ENCODE peak calls at places on chromosome 16, in six cellular contexts. One of them, this sample, is unnamed.
A peak's percentile ranks its signal among the peaks of the same experiment; 100 is the strongest.

GRCh38 chr16:74650966-74651567 is 15.6 kb downstream of the RFWD3 start:
- DNase-seq in CD8-positive, alpha-beta memory T cell: no peak
- DNase-seq in MM.1S: no peak
- DNase-seq in small intestine: no peak
- DNase-seq in upper lobe of right lung: no peak
- DNase-seq in breast epithelium: no peak
- DNase-seq in this sample: no peak

GRCh38 chr16:75265911-75266701 is 14.7 kb upstream of the BCAR1 start:
- DNase-seq in CD8-positive, alpha-beta memory T cell: no peak
- DNase-seq in MM.1S: no peak
- DNase-seq in small intestine: peak; percentile 48
- DNase-seq in upper lobe of right lung: peak; percentile 91
- DNase-seq in breast epithelium: peak; percentile 78
- DNase-seq in this sample: no peak

GRCh38 chr16:30997887-30998711 is 12.3 kb downstream of the STX1B start:
- DNase-seq in CD8-positive, alpha-beta memory T cell: no peak
- DNase-seq in MM.1S: no peak
- DNase-seq in small intestine: no peak
- DNase-seq in upper lobe of right lung: no peak
- DNase-seq in breast epithelium: no peak
- DNase-seq in this sample: no peak

GRCh38 chr16:78519896-78520295 is 420.4 kb downstream of the WWOX start:
- DNase-seq in CD8-positive, alpha-beta memory T cell: no peak
- DNase-seq in MM.1S: no peak
- DNase-seq in small intestine: no peak
- DNase-seq in upper lobe of right lung: no peak
- DNase-seq in breast epithelium: no peak
- DNase-seq in this sample: no peak

GRCh38 chr16:74487634-74488495 is 66.6 kb upstream of the CLEC18B start:
- DNase-seq in CD8-positive, alpha-beta memory T cell: no peak
- DNase-seq in MM.1S: no peak
- DNase-seq in small intestine: no peak
- DNase-seq in upper lobe of right lung: no peak
- DNase-seq in breast epithelium: no peak
- DNase-seq in this sample: no peak

GRCh38 chr16:11007714-11008240 is 63.4 kb downstream of the CLEC16A start:
- DNase-seq in CD8-positive, alpha-beta memory T cell: no peak
- DNase-seq in MM.1S: no peak
- DNase-seq in small intestine: no peak
- DNase-seq in upper lobe of right lung: no peak
- DNase-seq in breast epithelium: no peak
- DNase-seq in this sample: no peak

GRCh38 chr16:47965439-47965838 is 190.4 kb downstream of the ABCC12 start:
- DNase-seq in CD8-positive, alpha-beta memory T cell: no peak
- DNase-seq in MM.1S: no peak
- DNase-seq in small intestine: no peak
- DNase-seq in upper lobe of right lung: no peak
- DNase-seq in breast epithelium: no peak
- DNase-seq in this sample: no peak

GRCh38 chr16:27572711-27573110 is 22.8 kb downstream of the KATNIP start:
- DNase-seq in CD8-positive, alpha-beta memory T cell: no peak
- DNase-seq in MM.1S: no peak
- DNase-seq in small intestine: no peak
- DNase-seq in upper lobe of right lung: no peak
- DNase-seq in breast epithelium: no peak
- DNase-seq in this sample: no peak

GRCh38 chr16:57516773-57517172 is 19.6 kb downstream of the CCDC102A start:
- DNase-seq in CD8-positive, alpha-beta memory T cell: no peak
- DNase-seq in MM.1S: no peak
- DNase-seq in small intestine: no peak
- DNase-seq in upper lobe of right lung: no peak
- DNase-seq in breast epithelium: no peak
- DNase-seq in this sample: no peak

GRCh38 chr16:9970796-9971195 is 211.4 kb downstream of the GRIN2A start:
- DNase-seq in CD8-positive, alpha-beta memory T cell: no peak
- DNase-seq in MM.1S: no peak
- DNase-seq in small intestine: no peak
- DNase-seq in upper lobe of right lung: no peak
- DNase-seq in breast epithelium: no peak
- DNase-seq in this sample: no peak

GRCh38 chr16:12764813-12765212 is 38.9 kb downstream of the CPPED1 start:
- DNase-seq in CD8-positive, alpha-beta memory T cell: no peak
- DNase-seq in MM.1S: no peak
- DNase-seq in small intestine: peak; percentile 86
- DNase-seq in upper lobe of right lung: no peak
- DNase-seq in breast epithelium: no peak
- DNase-seq in this sample: no peak

GRCh38 chr16:27449434-27450188 is 47.6 kb downstream of the IL21R start:
- DNase-seq in CD8-positive, alpha-beta memory T cell: peak; percentile 87
- DNase-seq in MM.1S: no peak
- DNase-seq in small intestine: peak; percentile 31
- DNase-seq in upper lobe of right lung: no peak
- DNase-seq in breast epithelium: no peak
- DNase-seq in this sample: peak; percentile 92

GRCh38 chr16:15690296-15690695 is 40.3 kb downstream of the NDE1 start:
- DNase-seq in CD8-positive, alpha-beta memory T cell: no peak
- DNase-seq in MM.1S: no peak
- DNase-seq in small intestine: no peak
- DNase-seq in upper lobe of right lung: no peak
- DNase-seq in breast epithelium: no peak
- DNase-seq in this sample: no peak
- H3K36me3 ChIP-seq in CD8-positive, alpha-beta memory T cell: peaks cover 58% of the 10 kb centered on the region
- H3K36me3 ChIP-seq in MM.1S: peaks cover 5% of the 10 kb centered on the region
- H3K36me3 ChIP-seq in small intestine: peaks cover 12% of the 10 kb centered on the region
- H3K36me3 ChIP-seq in upper lobe of right lung: peaks cover 84% of the 10 kb centered on the region
- H3K36me3 ChIP-seq in breast epithelium: peaks cover 7% of the 10 kb centered on the region
- H3K36me3 ChIP-seq in this sample: peaks cover 59% of the 10 kb centered on the region

GRCh38 chr16:89921131-89921698 is 1.9 kb upstream of the TUBB3 start:
- DNase-seq in CD8-positive, alpha-beta memory T cell: no peak
- DNase-seq in MM.1S: no peak
- DNase-seq in small intestine: no peak
- DNase-seq in upper lobe of right lung: no peak
- DNase-seq in breast epithelium: no peak
- DNase-seq in this sample: no peak
- H3K27ac ChIP-seq in CD8-positive, alpha-beta memory T cell: peak overlapping the region; percentile 57
- H3K27ac ChIP-seq in MM.1S: no peak overlapping the region
- H3K27ac ChIP-seq in small intestine: peak overlapping the region; percentile 89
- H3K27ac ChIP-seq in upper lobe of right lung: peak overlapping the region; percentile 80
- H3K27ac ChIP-seq in breast epithelium: no peak overlapping the region
- H3K27ac ChIP-seq in this sample: no peak overlapping the region

GRCh38 chr16:89117239-89117974 is 23.8 kb downstream of the ACSF3 start:
- DNase-seq in CD8-positive, alpha-beta memory T cell: no peak
- DNase-seq in MM.1S: no peak
- DNase-seq in small intestine: no peak
- DNase-seq in upper lobe of right lung: peak; percentile 34
- DNase-seq in breast epithelium: no peak
- DNase-seq in this sample: peak; percentile 1
- H3K4me1 ChIP-seq in CD8-positive, alpha-beta memory T cell: peaks cover 55% of the 10 kb centered on the region
- H3K4me1 ChIP-seq in MM.1S: peaks cover 35% of the 10 kb centered on the region
- H3K4me1 ChIP-seq in small intestine: no peaks in the 10 kb centered on the region
- H3K4me1 ChIP-seq in upper lobe of right lung: no peaks in the 10 kb centered on the region
- H3K4me1 ChIP-seq in breast epithelium: no peaks in the 10 kb centered on the region
- H3K4me1 ChIP-seq in this sample: peaks cover 55% of the 10 kb centered on the region

DNA sequence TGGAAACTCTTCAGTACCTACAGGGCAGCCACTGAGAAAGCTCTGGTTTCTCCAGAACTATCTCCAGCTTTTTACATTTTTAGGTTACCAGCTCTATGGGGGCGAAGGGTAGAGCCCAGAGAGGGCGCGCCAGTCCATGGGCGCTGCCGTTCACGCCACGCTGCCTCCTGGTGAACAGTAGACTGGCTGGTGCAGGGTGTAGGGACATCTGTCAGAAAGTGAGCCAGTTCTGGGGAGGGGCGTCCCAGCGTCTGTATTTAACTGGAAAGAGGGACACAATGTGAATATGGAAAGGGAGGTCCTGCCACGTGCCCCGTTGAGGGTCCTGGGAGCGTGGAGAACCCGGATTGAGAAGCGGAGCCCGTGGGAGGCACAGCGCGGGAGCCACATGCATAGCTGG is 16.4 kb upstream of the CLEC18A start:
- DNase-seq in CD8-positive, alpha-beta memory T cell: no peak
- DNase-seq in MM.1S: no peak
- DNase-seq in small intestine: no peak
- DNase-seq in upper lobe of right lung: no peak
- DNase-seq in breast epithelium: no peak
- DNase-seq in this sample: no peak
- H3K36me3 ChIP-seq in CD8-positive, alpha-beta memory T cell: peaks cover 40% of the 10 kb centered on the region
- H3K36me3 ChIP-seq in MM.1S: no peaks in the 10 kb centered on the region
- H3K36me3 ChIP-seq in small intestine: peaks cover 39% of the 10 kb centered on the region
- H3K36me3 ChIP-seq in upper lobe of right lung: peaks cover 96% of the 10 kb centered on the region
- H3K36me3 ChIP-seq in breast epithelium: peaks cover 19% of the 10 kb centered on the region
- H3K36me3 ChIP-seq in this sample: peaks cover 57% of the 10 kb centered on the region

DNA sequence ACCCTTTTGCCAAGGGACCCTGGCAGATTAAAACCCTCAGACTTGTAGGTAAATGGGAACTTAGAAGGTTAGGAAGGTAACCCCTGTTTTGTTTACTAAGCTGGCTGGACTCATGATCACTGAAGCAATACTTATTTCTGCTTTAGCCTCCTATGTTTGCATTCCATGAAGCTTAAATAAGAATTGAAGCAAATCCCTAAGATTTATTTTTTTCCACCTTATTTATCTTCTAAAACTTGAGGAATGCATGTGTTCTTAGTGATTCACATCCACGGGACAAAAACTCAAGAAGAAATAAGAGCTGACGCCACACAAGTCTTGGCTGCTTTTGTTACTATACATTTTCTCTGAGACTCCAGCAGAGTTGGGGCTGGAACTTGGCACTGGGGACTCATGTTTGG is 35.5 kb downstream of the CLUAP1 start:
- DNase-seq in CD8-positive, alpha-beta memory T cell: no peak
- DNase-seq in MM.1S: no peak
- DNase-seq in small intestine: no peak
- DNase-seq in upper lobe of right lung: no peak
- DNase-seq in breast epithelium: no peak
- DNase-seq in this sample: no peak
- H3K27ac ChIP-seq in CD8-positive, alpha-beta memory T cell: no peak overlapping the region
- H3K27ac ChIP-seq in MM.1S: no peak overlapping the region
- H3K27ac ChIP-seq in small intestine: no peak overlapping the region
- H3K27ac ChIP-seq in upper lobe of right lung: no peak overlapping the region
- H3K27ac ChIP-seq in breast epithelium: no peak overlapping the region
- H3K27ac ChIP-seq in this sample: no peak overlapping the region

DNA sequence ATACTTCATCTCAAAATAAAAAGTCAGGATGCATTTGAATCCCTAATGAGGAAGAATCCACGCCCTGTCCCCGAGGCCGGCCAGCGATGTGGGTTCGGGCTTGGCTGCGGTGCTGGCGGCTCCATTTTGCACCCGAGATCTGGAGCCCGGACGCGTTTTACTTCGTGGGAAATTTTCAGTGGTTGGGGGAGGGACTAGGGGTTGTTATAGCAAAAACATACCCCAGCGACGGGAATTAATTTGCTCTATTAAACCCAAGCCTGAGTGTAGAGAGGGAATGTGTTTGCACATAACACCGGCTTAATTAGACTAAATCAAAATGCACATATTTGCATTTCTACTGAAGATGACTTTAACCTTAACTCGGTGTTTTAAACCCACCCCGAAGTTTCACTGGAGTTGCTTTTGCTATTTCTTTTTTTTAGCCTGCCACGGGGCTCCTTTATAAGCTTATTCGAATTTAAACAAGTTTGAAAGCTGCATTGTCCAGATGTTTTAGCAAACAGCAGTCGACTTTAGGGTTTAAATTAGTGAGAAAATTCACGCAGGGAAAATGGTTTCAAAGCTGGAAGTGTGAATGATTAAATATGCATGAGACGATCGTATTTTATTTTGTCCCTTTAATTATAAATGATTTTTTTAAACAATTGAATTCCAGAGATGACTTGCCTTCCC is 4.9 kb downstream of the IRX5 start:
- DNase-seq in CD8-positive, alpha-beta memory T cell: no peak
- DNase-seq in MM.1S: no peak
- DNase-seq in small intestine: no peak
- DNase-seq in upper lobe of right lung: no peak
- DNase-seq in breast epithelium: no peak
- DNase-seq in this sample: no peak
- H3K4me1 ChIP-seq in CD8-positive, alpha-beta memory T cell: no peaks in the 10 kb centered on the region
- H3K4me1 ChIP-seq in MM.1S: no peaks in the 10 kb centered on the region
- H3K4me1 ChIP-seq in small intestine: peaks cover 6% of the 10 kb centered on the region
- H3K4me1 ChIP-seq in upper lobe of right lung: peaks cover 8% of the 10 kb centered on the region
- H3K4me1 ChIP-seq in breast epithelium: no peaks in the 10 kb centered on the region
- H3K4me1 ChIP-seq in this sample: peaks cover 14% of the 10 kb centered on the region